ENCODE peak calls at places on chromosomes 2 and 18, in seven cellular contexts. One of them, this sample, is unnamed.

GRCh38 chr2:86592547-86593230 is 29.4 kb upstream of the CHMP3 start:
- DNase-seq in pancreas: no peak
- DNase-seq in IMR-90: peak; percentile 21
- DNase-seq in GM23338: no peak
- DNase-seq in psoas muscle: no peak
- DNase-seq in fibroblast of lung: peak; percentile 31
- DNase-seq in ovary: no peak
- DNase-seq in this sample: no peak

GRCh38 chr2:38719706-38720105 is 31.5 kb downstream of the SRSF7 start:
- DNase-seq in fibroblast of lung: no peak
- DNase-seq in IMR-90: no peak
- DNase-seq in ovary: no peak
- DNase-seq in psoas muscle: no peak
- DNase-seq in GM23338: no peak
- DNase-seq in pancreas: no peak
- DNase-seq in this sample: no peak

GRCh38 chr2:185921048-185921756 is 182.6 kb downstream of the FSIP2 start:
- DNase-seq in IMR-90: no peak
- DNase-seq in GM23338: no peak
- DNase-seq in ovary: no peak
- DNase-seq in psoas muscle: no peak
- DNase-seq in fibroblast of lung: peak; percentile 17
- DNase-seq in pancreas: no peak
- DNase-seq in this sample: no peak

GRCh38 chr18:62784966-62785413 is 69.6 kb downstream of the PHLPP1 start:
- DNase-seq in ovary: peak; percentile 31
- DNase-seq in psoas muscle: peak; percentile 15
- DNase-seq in fibroblast of lung: peak; percentile 80
- DNase-seq in pancreas: no peak
- DNase-seq in GM23338: no peak
- DNase-seq in IMR-90: peak; percentile 84
- DNase-seq in this sample: peak; percentile 26

GRCh38 chr2:949894-950626 is 589 bp upstream of the SNTG2 start:
- DNase-seq in ovary: no peak
- DNase-seq in GM23338: peak; percentile 77
- DNase-seq in fibroblast of lung: no peak
- DNase-seq in psoas muscle: no peak
- DNase-seq in pancreas: peak; percentile 24
- DNase-seq in IMR-90: no peak
- DNase-seq in this sample: no peak

GRCh38 chr18:79200546-79201268 is 131.5 kb downstream of the ATP9B start:
- DNase-seq in fibroblast of lung: peak; percentile 17
- DNase-seq in pancreas: peak; percentile 19
- DNase-seq in GM23338: peak; percentile 46
- DNase-seq in ovary: peak; percentile 69
- DNase-seq in psoas muscle: peak; percentile 36
- DNase-seq in IMR-90: peak; percentile 25
- DNase-seq in this sample: peak; percentile 38

GRCh38 chr2:136129601-136130000 is 11.7 kb upstream of the CXCR4 start:
- DNase-seq in ovary: no peak
- DNase-seq in IMR-90: no peak
- DNase-seq in pancreas: no peak
- DNase-seq in psoas muscle: no peak
- DNase-seq in GM23338: no peak
- DNase-seq in fibroblast of lung: no peak
- DNase-seq in this sample: no peak

GRCh38 chr2:11662882-11663281 is 7.1 kb downstream of the NTSR2 start:
- DNase-seq in ovary: no peak
- DNase-seq in IMR-90: no peak
- DNase-seq in GM23338: no peak
- DNase-seq in pancreas: no peak
- DNase-seq in psoas muscle: no peak
- DNase-seq in fibroblast of lung: no peak
- DNase-seq in this sample: no peak

GRCh38 chr2:55173422-55174020 is 58.6 kb downstream of the CLHC1 start:
- DNase-seq in psoas muscle: no peak
- DNase-seq in pancreas: no peak
- DNase-seq in ovary: no peak
- DNase-seq in fibroblast of lung: no peak
- DNase-seq in IMR-90: no peak
- DNase-seq in GM23338: no peak
- DNase-seq in this sample: no peak

GRCh38 chr2:195622966-195623365 is 34.1 kb upstream of the SLC39A10 start:
- DNase-seq in psoas muscle: no peak
- DNase-seq in ovary: no peak
- DNase-seq in GM23338: no peak
- DNase-seq in IMR-90: peak; percentile 12
- DNase-seq in fibroblast of lung: peak; percentile 43
- DNase-seq in pancreas: no peak
- DNase-seq in this sample: no peak

GRCh38 chr2:46865181-46865970 is 50.2 kb downstream of the MCFD2 start:
- DNase-seq in GM23338: no peak
- DNase-seq in IMR-90: no peak
- DNase-seq in pancreas: no peak
- DNase-seq in psoas muscle: no peak
- DNase-seq in fibroblast of lung: no peak
- DNase-seq in ovary: peak; percentile 12
- DNase-seq in this sample: no peak

GRCh38 chr2:187580462-187581124 is 26.4 kb upstream of the TFPI start:
- DNase-seq in IMR-90: peak; percentile 85
- DNase-seq in GM23338: peak; percentile 80
- DNase-seq in ovary: no peak
- DNase-seq in fibroblast of lung: peak; percentile 75
- DNase-seq in pancreas: no peak
- DNase-seq in psoas muscle: no peak
- DNase-seq in this sample: no peak

GRCh38 chr2:147223119-147223518 is 621.7 kb upstream of the ACVR2A start:
- DNase-seq in GM23338: no peak
- DNase-seq in ovary: no peak
- DNase-seq in fibroblast of lung: no peak
- DNase-seq in IMR-90: no peak
- DNase-seq in psoas muscle: no peak
- DNase-seq in pancreas: no peak
- DNase-seq in this sample: no peak

GRCh38 chr2:241592126-241592845 is 33.7 kb downstream of the BOK start:
- DNase-seq in GM23338: no peak
- DNase-seq in psoas muscle: no peak
- DNase-seq in ovary: no peak
- DNase-seq in pancreas: no peak
- DNase-seq in fibroblast of lung: no peak
- DNase-seq in IMR-90: no peak
- DNase-seq in this sample: no peak

GRCh38 chr18:80233899-80234298 is 13.4 kb downstream of the PARD6G start:
- DNase-seq in GM23338: no peak
- DNase-seq in pancreas: peak; percentile 3
- DNase-seq in IMR-90: no peak
- DNase-seq in fibroblast of lung: no peak
- DNase-seq in psoas muscle: no peak
- DNase-seq in ovary: no peak
- DNase-seq in this sample: no peak

GRCh38 chr2:86238354-86238753 is 39.1 kb downstream of the MRPL35 start:
- DNase-seq in IMR-90: no peak
- DNase-seq in pancreas: no peak
- DNase-seq in psoas muscle: no peak
- DNase-seq in GM23338: no peak
- DNase-seq in ovary: no peak
- DNase-seq in fibroblast of lung: no peak
- DNase-seq in this sample: no peak

GRCh38 chr2:176091329-176092258 is 927 bp upstream of the HOXD13 start:
- DNase-seq in IMR-90: no peak
- DNase-seq in pancreas: no peak
- DNase-seq in GM23338: peak; percentile 45
- DNase-seq in ovary: no peak
- DNase-seq in psoas muscle: no peak
- DNase-seq in fibroblast of lung: no peak
- DNase-seq in this sample: no peak

GRCh38 chr2:101969723-101970122 is 22.0 kb upstream of the IL1R2 start:
- DNase-seq in IMR-90: no peak
- DNase-seq in psoas muscle: no peak
- DNase-seq in pancreas: no peak
- DNase-seq in fibroblast of lung: no peak
- DNase-seq in GM23338: peak; percentile 72
- DNase-seq in ovary: no peak
- DNase-seq in this sample: no peak

GRCh38 chr2:110904410-110905148 is 172.2 kb downstream of the ACOXL start:
- DNase-seq in pancreas: no peak
- DNase-seq in fibroblast of lung: no peak
- DNase-seq in psoas muscle: no peak
- DNase-seq in ovary: no peak
- DNase-seq in IMR-90: no peak
- DNase-seq in GM23338: peak; percentile 54
- DNase-seq in this sample: no peak

GRCh38 chr2:110910404-110910803 is 178.0 kb downstream of the ACOXL start:
- DNase-seq in pancreas: no peak
- DNase-seq in IMR-90: no peak
- DNase-seq in psoas muscle: no peak
- DNase-seq in fibroblast of lung: no peak
- DNase-seq in ovary: no peak
- DNase-seq in GM23338: no peak
- DNase-seq in this sample: no peak

GRCh38 chr2:110903548-110903947 is 171.2 kb downstream of the ACOXL start:
- DNase-seq in ovary: no peak
- DNase-seq in fibroblast of lung: no peak
- DNase-seq in GM23338: no peak
- DNase-seq in pancreas: no peak
- DNase-seq in psoas muscle: peak; percentile 36
- DNase-seq in IMR-90: no peak
- DNase-seq in this sample: no peak

DNA sequence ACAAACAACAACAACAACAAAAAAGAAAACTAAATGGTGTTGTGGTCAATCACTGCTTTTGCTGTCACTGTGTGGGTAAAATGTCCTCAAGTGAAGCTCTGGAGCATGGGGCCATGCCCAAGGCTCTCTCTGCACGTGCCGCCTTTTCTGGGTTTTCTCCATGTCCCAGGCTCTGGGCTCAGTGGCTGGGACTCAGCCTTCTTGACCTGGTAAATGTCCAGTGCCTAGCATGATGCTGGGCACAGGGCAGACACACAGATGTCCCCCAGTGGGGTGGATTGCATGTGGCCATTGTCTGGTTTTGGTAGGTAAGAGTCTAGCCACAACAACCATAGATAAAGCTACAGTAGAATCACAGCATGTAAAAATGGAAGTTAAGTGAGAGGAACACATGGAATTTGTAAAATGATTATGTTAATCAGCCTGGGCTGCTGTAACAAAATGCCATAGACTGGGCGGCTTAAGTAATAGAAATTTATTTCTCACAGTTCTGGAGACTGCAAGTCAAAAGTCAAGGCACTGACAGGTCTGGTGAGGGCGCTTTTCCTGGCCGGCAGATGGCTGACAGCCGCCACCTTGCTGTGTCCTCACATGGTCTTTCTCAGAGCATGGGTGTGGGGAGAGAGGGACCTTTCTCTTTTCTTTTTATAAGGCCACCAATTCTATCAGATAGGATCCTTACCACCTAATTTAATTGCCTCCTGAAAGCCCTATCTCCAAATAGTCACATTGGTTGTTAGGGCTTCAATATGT is 174.4 kb downstream of the ACOXL start:
- DNase-seq in IMR-90: no peak
- DNase-seq in fibroblast of lung: no peak
- DNase-seq in psoas muscle: no peak
- DNase-seq in GM23338: no peak
- DNase-seq in ovary: no peak
- DNase-seq in pancreas: no peak
- DNase-seq in this sample: no peak
- TF ChIP-seq CTCF in IMR-90: no peak
- TF ChIP-seq CTCF in fibroblast of lung: no peak
- TF ChIP-seq CTCF in psoas muscle: no peak
- TF ChIP-seq CTCF in GM23338: peak; percentile 7
- TF ChIP-seq CTCF in ovary: no peak
- TF ChIP-seq CTCF in pancreas: no peak
- TF ChIP-seq CTCF in this sample: no peak

DNA sequence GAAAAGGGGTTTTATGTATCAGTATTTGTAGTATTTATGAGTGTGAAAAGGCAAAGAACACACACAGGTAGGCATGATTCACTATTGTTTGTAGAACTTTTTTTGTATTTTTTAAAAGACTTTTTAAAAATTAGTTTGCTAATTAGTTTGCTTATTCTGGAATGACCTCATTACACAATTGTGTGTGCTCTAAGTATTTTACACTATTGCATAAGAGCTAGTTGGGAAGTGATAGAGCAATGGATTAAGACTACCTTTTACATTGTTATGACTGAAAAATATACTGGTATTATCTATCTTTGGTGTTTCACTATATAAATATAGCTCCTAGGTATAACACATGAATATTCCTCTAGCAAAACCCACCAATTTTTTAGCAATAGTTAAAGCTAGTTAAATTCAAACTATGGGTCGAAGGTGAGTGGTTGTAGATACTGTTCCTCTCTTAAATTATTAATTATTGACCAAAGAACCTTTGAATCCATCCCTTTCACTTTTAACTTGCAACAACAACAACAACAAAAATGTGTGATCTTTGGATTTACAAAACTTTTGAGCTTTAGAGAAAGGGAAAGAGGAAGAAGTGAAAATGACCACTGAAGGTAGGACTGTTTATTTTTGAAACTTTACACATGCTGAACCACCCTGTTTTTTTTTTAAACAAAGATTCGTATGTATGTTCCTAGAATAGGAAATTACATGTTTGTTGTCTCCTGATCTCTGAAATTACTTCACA is 18.7 kb downstream of the ITPRID2 start:
- DNase-seq in psoas muscle: no peak
- DNase-seq in ovary: no peak
- DNase-seq in IMR-90: no peak
- DNase-seq in fibroblast of lung: no peak
- DNase-seq in GM23338: no peak
- DNase-seq in pancreas: no peak
- DNase-seq in this sample: no peak
- H3K4me1 ChIP-seq in psoas muscle: no peaks in the 10 kb centered on the region
- H3K4me1 ChIP-seq in ovary: no peaks in the 10 kb centered on the region
- H3K4me1 ChIP-seq in IMR-90: peaks cover 5% of the 10 kb centered on the region
- H3K4me1 ChIP-seq in fibroblast of lung: peaks cover 2% of the 10 kb centered on the region
- H3K4me1 ChIP-seq in GM23338: no peaks in the 10 kb centered on the region
- H3K4me1 ChIP-seq in pancreas: peaks cover 21% of the 10 kb centered on the region
- H3K4me1 ChIP-seq in this sample: no peaks in the 10 kb centered on the region

DNA sequence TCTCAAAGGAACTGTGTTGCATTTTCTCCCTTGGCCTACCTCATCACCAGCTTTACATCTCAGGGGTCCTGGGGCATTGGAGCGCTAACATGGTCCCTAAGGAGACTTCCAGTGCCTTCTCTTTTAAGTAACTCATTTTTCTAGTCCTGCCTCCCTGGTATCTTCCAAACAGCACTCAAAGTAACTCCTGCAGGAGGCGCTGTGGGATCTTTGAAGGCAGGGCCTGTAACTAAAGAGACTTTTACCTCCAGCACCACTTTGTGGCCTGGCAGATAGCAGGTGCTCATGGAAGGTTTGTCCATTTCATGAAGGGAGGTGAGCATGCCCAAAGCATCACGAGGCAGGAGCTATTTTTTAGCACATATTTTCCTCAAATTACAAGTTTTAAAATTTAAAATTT is 411.0 kb upstream of the GYPC start:
- DNase-seq in psoas muscle: peak; percentile 19
- DNase-seq in IMR-90: no peak
- DNase-seq in fibroblast of lung: no peak
- DNase-seq in GM23338: peak; percentile 83
- DNase-seq in pancreas: peak; percentile 49
- DNase-seq in ovary: no peak
- DNase-seq in this sample: peak; percentile 21
- TF ChIP-seq CTCF in psoas muscle: peak; percentile 31
- TF ChIP-seq CTCF in IMR-90: peak; percentile 22
- TF ChIP-seq CTCF in fibroblast of lung: no peak
- TF ChIP-seq CTCF in GM23338: peak; percentile 65
- TF ChIP-seq CTCF in pancreas: peak; percentile 14
- TF ChIP-seq CTCF in ovary: no peak
- TF ChIP-seq CTCF in this sample: no peak

GRCh38 chr2:133209325-133209724 is 358.9 kb downstream of the NCKAP5 start:
- DNase-seq in fibroblast of lung: no peak
- DNase-seq in GM23338: no peak
- DNase-seq in ovary: no peak
- DNase-seq in pancreas: no peak
- DNase-seq in IMR-90: no peak
- DNase-seq in psoas muscle: no peak
- DNase-seq in this sample: no peak
- H3K4me1 ChIP-seq in fibroblast of lung: no peaks in the 10 kb centered on the region
- H3K4me1 ChIP-seq in GM23338: no peaks in the 10 kb centered on the region
- H3K4me1 ChIP-seq in ovary: no peaks in the 10 kb centered on the region
- H3K4me1 ChIP-seq in pancreas: no peaks in the 10 kb centered on the region
- H3K4me1 ChIP-seq in IMR-90: peaks cover 2% of the 10 kb centered on the region
- H3K4me1 ChIP-seq in psoas muscle: no peaks in the 10 kb centered on the region
- H3K4me1 ChIP-seq in this sample: no peaks in the 10 kb centered on the region

This sample was measured in heart right ventricle.